ENCODE peak calls at places on chromosome 10, in five cellular contexts. D is GOT3, C is hypothalamus, B is foreskin fibroblast, S is IMR-90. Z is an unnamed sample.

GRCh38 chr10:95756061-95756751 is at the start of gene ENTPD1:
- DNase-seq in D (no peak), C (no peak), B (peak), S (peak), Z (no peak)

GRCh38 chr10:12633776-12634390 is 284.5 kb downstream of the CAMK1D start:
- DNase-seq in D (no peak), C (no peak), B (no peak), S (no peak), Z (no peak)

GRCh38 chr10:20110435-20111119 is 294.3 kb downstream of the PLXDC2 start:
- DNase-seq in D (no peak), C (no peak), B (no peak), S (no peak), Z (no peak)

GRCh38 chr10:130353928-130354327 is 217.7 kb downstream of the GLRX3 start:
- DNase-seq in D (no peak), C (no peak), B (no peak), S (no peak), Z (no peak)

GRCh38 chr10:112970036-112970435 is 20.0 kb downstream of the TCF7L2 start:
- DNase-seq in D (no peak), C (no peak), B (no peak), S (peak), Z (no peak)

GRCh38 chr10:59622320-59622901 is 87.2 kb downstream of the SLC16A9 start:
- DNase-seq in D (no peak), C (no peak), B (peak), S (peak), Z (no peak)

GRCh38 chr10:122474145-122474739 is 12.9 kb downstream of the HTRA1 start:
- DNase-seq in D (no peak), C (no peak), B (no peak), S (no peak), Z (no peak)

GRCh38 chr10:8908013-8908412 is 853.5 kb downstream of the GATA3 start:
- DNase-seq in D (no peak), C (no peak), B (no peak), S (no peak), Z (no peak)

GRCh38 chr10:3625959-3626751 is 158.9 kb downstream of the KLF6 start:
- DNase-seq in D (no peak), C (no peak), B (peak), S (peak), Z (no peak)

GRCh38 chr10:44308935-44309334 is 76.0 kb downstream of the CXCL12 start:
- DNase-seq in D (no peak), C (no peak), B (no peak), S (no peak), Z (no peak)

GRCh38 chr10:68668972-68669371 is 52.1 kb upstream of the CCAR1 start:
- DNase-seq in D (no peak), C (no peak), B (no peak), S (no peak), Z (no peak)

GRCh38 chr10:75398630-75399460 is 2.7 kb downstream of the ZNF503 start:
- DNase-seq in D (no peak), C (no peak), B (peak), S (no peak), Z (peak)

GRCh38 chr10:123562811-123563580 is 103.2 kb upstream of the GPR26 start:
- DNase-seq in D (no peak), C (no peak), B (no peak), S (no peak), Z (peak)

GRCh38 chr10:121069061-121069850 is 218.1 kb downstream of the WDR11 start:
- DNase-seq in D (no peak), C (no peak), B (no peak), S (no peak), Z (no peak)

GRCh38 chr10:114301951-114302710 is 63.1 kb downstream of the VWA2 start:
- DNase-seq in D (no peak), C (no peak), B (no peak), S (no peak), Z (peak)

GRCh38 chr10:17247210-17247609 is 19.2 kb downstream of the VIM start:
- DNase-seq in D (no peak), C (no peak), B (no peak), S (no peak), Z (no peak)

GRCh38 chr10:69721690-69722310 is 79.9 kb upstream of the COL13A1 start:
- DNase-seq in D (no peak), C (no peak), B (no peak), S (peak), Z (no peak)

GRCh38 chr10:111993321-111993720 is 190.2 kb downstream of the GPAM start:
- DNase-seq in D (no peak), C (no peak), B (no peak), S (no peak), Z (no peak)

GRCh38 chr10:99266383-99266782 is 30.7 kb upstream of the HPSE2 start:
- DNase-seq in D (no peak), C (no peak), B (peak), S (no peak), Z (no peak)

GRCh38 chr10:69863580-69863979 is 61.9 kb downstream of the COL13A1 start:
- DNase-seq in D (no peak), C (no peak), B (peak), S (peak), Z (no peak)

GRCh38 chr10:121772406-121772805 is 155.4 kb downstream of the ATE1 start:
- DNase-seq in D (no peak), C (no peak), B (peak), S (no peak), Z (no peak)

GRCh38 chr10:47438857-47439474 is 44.9 kb downstream of the ANXA8 start:
- DNase-seq in D (no peak), C (no peak), B (peak), S (peak), Z (no peak)

GRCh38 chr10:33008499-33009243 is 50.6 kb upstream of the ITGB1 start:
- DNase-seq in D (peak), C (no peak), B (peak), S (peak), Z (peak)

GRCh38 chr10:102344067-102344466 is 51.4 kb upstream of the NFKB2 start:
- DNase-seq in D (no peak), C (no peak), B (peak), S (peak), Z (no peak)

GRCh38 chr10:131196176-131196885 is 115.2 kb downstream of the TCERG1L start:
- DNase-seq in D (no peak), C (no peak), B (no peak), S (no peak), Z (no peak)

GRCh38 chr10:3270597-3270996 is 98.0 kb upstream of the PITRM1 start:
- DNase-seq in D (no peak), C (no peak), B (no peak), S (no peak), Z (no peak)

GRCh38 chr10:32253821-32254220 is 93.1 kb downstream of the EPC1 start:
- DNase-seq in D (no peak), C (no peak), B (no peak), S (no peak), Z (no peak)